ENCODE peak calls at places on chromosomes 13 and 19, in four cellular contexts. One of them, this sample, is unnamed.

GRCh38 chr19:41863209-41863931 is 3.3 kb downstream of the RPS19 start:
- DNase-seq in mucosa of descending colon: no peak
- DNase-seq in germinal center: no peak
- DNase-seq in caudate nucleus: no peak
- DNase-seq in this sample: no peak

GRCh38 chr13:38819053-38819452 is 132.2 kb downstream of the FREM2 start:
- DNase-seq in mucosa of descending colon: no peak
- DNase-seq in germinal center: no peak
- DNase-seq in caudate nucleus: no peak
- DNase-seq in this sample: no peak

GRCh38 chr13:112181336-112182051 is 114.5 kb downstream of the SOX1 start:
- DNase-seq in mucosa of descending colon: no peak
- DNase-seq in germinal center: no peak
- DNase-seq in caudate nucleus: no peak
- DNase-seq in this sample: no peak

GRCh38 chr13:39503048-39503447 is 99.9 kb downstream of the LHFPL6 start:
- DNase-seq in mucosa of descending colon: no peak
- DNase-seq in germinal center: no peak
- DNase-seq in caudate nucleus: no peak
- DNase-seq in this sample: no peak

GRCh38 chr13:42970824-42971669 is 21.0 kb downstream of the EPSTI1 start:
- DNase-seq in mucosa of descending colon: no peak
- DNase-seq in germinal center: peak
- DNase-seq in caudate nucleus: no peak
- DNase-seq in this sample: peak

GRCh38 chr13:93328943-93329342 is 102.3 kb downstream of the GPC6 start:
- DNase-seq in mucosa of descending colon: no peak
- DNase-seq in germinal center: no peak
- DNase-seq in caudate nucleus: no peak
- DNase-seq in this sample: peak

GRCh38 chr13:110359840-110360301 is 52.8 kb downstream of the COL4A2 start:
- DNase-seq in mucosa of descending colon: no peak
- DNase-seq in germinal center: no peak
- DNase-seq in caudate nucleus: no peak
- DNase-seq in this sample: peak

GRCh38 chr13:60143775-60144174 is 20.0 kb downstream of the DIAPH3 start:
- DNase-seq in mucosa of descending colon: no peak
- DNase-seq in germinal center: no peak
- DNase-seq in caudate nucleus: no peak
- DNase-seq in this sample: no peak

GRCh38 chr19:17812099-17812498 is 9.2 kb downstream of the INSL3 start:
- DNase-seq in mucosa of descending colon: no peak
- DNase-seq in germinal center: no peak
- DNase-seq in caudate nucleus: no peak
- DNase-seq in this sample: no peak